ENCODE peak calls at places on chromosomes 5 and 9, in six cellular contexts. W is psoas muscle, H is SJSA1, F is stomach, Y is astrocyte, D is dorsolateral prefrontal cortex. V is an unnamed sample.

GRCh38 chr9:135687216-135687615 is 12.1 kb downstream of the SOHLH1 start:
- DNase-seq in H (no peak), D (no peak), W (no peak), Y (no peak), F (no peak), V (no peak)

GRCh38 chr5:34709861-34710673 is 53.9 kb downstream of the RAI14 start:
- DNase-seq in H (peak), D (no peak), Y (peak), F (no peak), W (no peak), V (no peak)

GRCh38 chr5:171505473-171506043 is 86.1 kb downstream of the FGF18 start:
- DNase-seq in F (no peak), Y (no peak), D (no peak), W (no peak), H (no peak), V (no peak)

GRCh38 chr5:56516441-56516840 is 283.3 kb upstream of the ANKRD55 start:
- DNase-seq in H (no peak), D (no peak), Y (no peak), W (no peak), F (no peak), V (no peak)

GRCh38 chr5:153623906-153624765 is 133.7 kb downstream of the GRIA1 start:
- DNase-seq in H (no peak), W (no peak), Y (peak), F (no peak), D (no peak), V (no peak)

GRCh38 chr9:111094433-111095421 is 56.5 kb upstream of the LPAR1 start:
- DNase-seq in W (no peak), F (no peak), Y (peak), H (peak), D (no peak), V (peak)

GRCh38 chr9:131001021-131001420 is 8.0 kb upstream of the LAMC3 start:
- DNase-seq in Y (no peak), W (no peak), F (no peak), H (no peak), D (no peak), V (no peak)

GRCh38 chr9:134540441-134541372 is 100.9 kb upstream of the COL5A1 start:
- DNase-seq in H (no peak), Y (no peak), F (no peak), W (peak), D (no peak), V (no peak)

GRCh38 chr9:135116371-135116770 is 28.9 kb downstream of the OLFM1 start:
- DNase-seq in W (no peak), F (no peak), D (no peak), Y (no peak), H (no peak), V (no peak)

GRCh38 chr9:105103776-105104175 is 140.7 kb upstream of the SLC44A1 start:
- DNase-seq in W (no peak), F (no peak), H (no peak), D (no peak), Y (peak), V (no peak)

GRCh38 chr9:125434986-125435775 is 173.6 kb downstream of the GAPVD1 start:
- DNase-seq in F (no peak), D (peak), W (no peak), H (no peak), Y (no peak), V (no peak)

GRCh38 chr5:149172709-149173505 is 31.6 kb downstream of the ABLIM3 start:
- DNase-seq in F (no peak), W (peak), Y (no peak), D (no peak), H (no peak), V (no peak)

GRCh38 chr5:99019812-99020697 is 91.2 kb upstream of the CHD1 start:
- DNase-seq in W (no peak), H (no peak), F (no peak), Y (peak), D (no peak), V (peak)

GRCh38 chr9:88322906-88323566 is 65.2 kb upstream of the SPIN1 start:
- DNase-seq in W (no peak), H (no peak), F (no peak), Y (peak), D (no peak), V (peak)

GRCh38 chr9:38682713-38683112 is 37.2 kb downstream of the FAM240B start:
- DNase-seq in F (no peak), Y (peak), D (no peak), W (no peak), H (peak), V (no peak)

GRCh38 chr9:14515564-14516198 is 177.6 kb downstream of the ZDHHC21 start:
- DNase-seq in H (no peak), W (peak), F (no peak), Y (peak), D (no peak), V (no peak)

GRCh38 chr5:60806591-60807243 is 37.4 kb downstream of the ELOVL7 start:
- DNase-seq in D (no peak), W (no peak), F (no peak), H (no peak), Y (no peak), V (no peak)

GRCh38 chr5:137252513-137252912 is 246.6 kb downstream of the SPOCK1 start:
- DNase-seq in H (no peak), D (no peak), F (no peak), W (no peak), Y (peak), V (no peak)

GRCh38 chr5:142957528-142957927 is 187.4 kb downstream of the ARHGAP26 start:
- DNase-seq in F (no peak), W (no peak), H (no peak), Y (no peak), D (no peak), V (no peak)

GRCh38 chr5:26805076-26805475 is 233.3 kb downstream of the CDH9 start:
- DNase-seq in H (no peak), W (no peak), F (no peak), D (no peak), Y (no peak), V (no peak)

GRCh38 chr9:112059145-112059979 is 115.7 kb downstream of the SUSD1 start:
- DNase-seq in D (no peak), Y (peak), F (no peak), H (peak), W (no peak), V (peak)

GRCh38 chr5:134551891-134552290 is 26.4 kb downstream of the JADE2 start:
- DNase-seq in Y (no peak), F (no peak), W (no peak), H (no peak), D (no peak), V (no peak)

GRCh38 chr9:95877984-95878383 is 2.5 kb downstream of the ERCC6L2 start:
- DNase-seq in D (no peak), F (no peak), H (no peak), W (no peak), Y (no peak), V (no peak)

GRCh38 chr9:95876595-95876994 is 1.1 kb downstream of the ERCC6L2 start:
- DNase-seq in Y (no peak), W (no peak), H (no peak), F (no peak), D (no peak), V (no peak)

GRCh38 chr9:95876138-95876444 is 600 bp downstream of the ERCC6L2 start:
- DNase-seq in D (no peak), F (no peak), W (no peak), Y (no peak), H (no peak), V (no peak)

GRCh38 chr9:95879591-95879990 is 4.1 kb downstream of the ERCC6L2 start:
- DNase-seq in Y (peak), D (no peak), H (no peak), F (no peak), W (no peak), V (no peak)

DNA sequence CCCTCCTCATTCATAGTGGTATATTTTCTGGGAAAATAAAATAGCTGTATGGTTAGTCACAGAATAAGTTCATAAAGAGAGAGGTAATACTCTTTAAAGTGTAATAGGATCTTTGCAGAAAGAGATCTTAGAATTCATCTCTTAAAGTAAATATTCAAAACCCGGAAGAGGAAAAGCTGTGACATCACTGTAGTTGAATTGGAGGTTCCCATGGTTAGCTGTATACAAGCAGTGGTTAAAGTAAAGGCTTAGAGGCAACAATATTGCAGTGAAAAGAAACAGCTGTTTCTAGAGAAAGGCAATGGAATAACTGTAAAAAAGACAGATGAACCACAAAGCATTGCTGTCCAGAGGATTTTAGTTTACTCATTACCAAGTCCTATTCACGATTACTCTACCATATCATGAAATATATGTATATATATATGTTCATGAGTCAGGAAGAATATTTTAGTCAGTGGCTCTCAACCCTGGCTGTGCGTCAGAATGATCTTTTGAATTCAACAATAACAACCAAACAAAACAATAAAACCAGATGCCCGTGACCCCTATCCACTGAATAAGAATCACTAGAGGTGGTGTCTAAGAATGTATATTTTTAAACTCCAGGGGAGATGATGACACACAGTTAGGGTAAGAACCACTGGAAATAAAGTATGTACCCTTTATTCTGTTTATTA is 4.7 kb downstream of the ERCC6L2 start:
- DNase-seq in D (no peak), H (no peak), W (no peak), F (no peak), Y (peak), V (no peak)
- H3K27ac ChIP-seq in D (no peak), H (peak), W (no peak), F (peak), Y (peak), V (no peak)

DNA sequence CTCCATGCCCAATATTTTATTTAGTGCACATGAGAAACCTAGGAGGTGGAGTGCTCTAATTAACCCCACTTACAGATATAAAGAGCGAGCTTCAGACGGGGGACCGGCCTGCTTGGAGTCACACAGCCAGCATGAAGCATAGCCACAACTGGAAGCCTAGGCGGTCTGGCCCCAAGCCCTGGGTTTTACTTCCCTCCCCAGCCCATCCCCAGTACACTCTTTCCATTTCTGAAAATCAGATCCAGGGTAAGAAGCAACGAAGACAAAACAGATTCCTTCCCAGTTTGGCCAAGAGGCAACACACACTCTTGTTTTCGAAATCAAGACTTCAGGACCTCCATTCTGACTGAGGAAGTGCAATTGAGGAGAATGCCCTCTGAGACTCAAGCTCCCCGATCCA is 27.1 kb downstream of the KCNMB1 start:
- DNase-seq in W (peak), D (no peak), H (no peak), Y (no peak), F (no peak), V (no peak)
- H3K27ac ChIP-seq in W (no peak), D (no peak), H (no peak), Y (no peak), F (peak), V (no peak)

GRCh38 chr9:133478851-133479711 is at the start of gene SLC2A6:
- DNase-seq in D (peak), F (peak), H (peak), W (peak), Y (peak), V (peak)
- H3K27ac ChIP-seq in D (peak), F (peak), H (peak), W (peak), Y (peak), V (peak)

DNA sequence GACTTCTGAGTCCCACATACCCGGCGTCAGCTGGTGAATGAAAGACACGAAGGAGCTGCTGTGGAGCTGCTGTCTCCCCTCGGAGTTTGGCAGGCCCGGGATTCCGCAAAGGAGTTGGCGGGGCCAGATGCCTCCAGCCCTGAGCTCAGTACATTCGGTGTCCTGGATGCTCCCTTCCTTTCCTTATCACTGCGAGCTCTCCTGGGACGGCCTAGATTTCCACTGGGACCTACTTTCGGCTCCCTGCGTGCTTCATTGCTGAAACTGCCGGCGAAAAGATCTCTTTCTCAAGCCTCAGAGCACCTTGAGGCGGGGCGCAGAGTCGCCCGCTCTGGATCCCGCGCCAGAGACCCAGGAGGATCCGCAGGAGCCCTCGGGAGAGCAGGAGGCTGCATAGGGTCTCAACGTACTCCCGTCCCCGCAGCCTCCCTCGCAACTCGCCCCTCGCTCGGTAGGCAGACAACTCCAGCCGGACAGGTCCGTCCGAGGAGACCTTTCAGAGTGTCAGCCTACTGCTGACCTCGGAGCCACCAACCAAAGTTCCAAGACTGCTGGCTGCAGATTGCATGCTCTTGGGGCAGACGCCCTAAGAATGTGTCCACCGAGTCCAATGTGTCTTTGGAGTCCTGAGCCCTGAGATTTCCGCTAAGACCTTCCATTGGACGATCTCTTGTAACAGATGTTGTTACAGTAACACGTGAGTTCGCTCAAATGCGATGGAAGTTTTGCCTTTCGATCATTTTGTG is 6.1 kb downstream of the ANXA2R start:
- DNase-seq in D (no peak), Y (peak), F (no peak), H (no peak), W (no peak), V (no peak)
- H3K27ac ChIP-seq in D (peak), Y (peak), F (peak), H (no peak), W (peak), V (no peak)

GRCh38 chr9:92964607-92964975 is 17.3 kb downstream of the FGD3 start:
- DNase-seq in W (no peak), H (no peak), D (no peak), Y (no peak), F (no peak), V (no peak)
- H3K27ac ChIP-seq in W (no peak), H (no peak), D (no peak), Y (no peak), F (peak), V (peak)

DNA sequence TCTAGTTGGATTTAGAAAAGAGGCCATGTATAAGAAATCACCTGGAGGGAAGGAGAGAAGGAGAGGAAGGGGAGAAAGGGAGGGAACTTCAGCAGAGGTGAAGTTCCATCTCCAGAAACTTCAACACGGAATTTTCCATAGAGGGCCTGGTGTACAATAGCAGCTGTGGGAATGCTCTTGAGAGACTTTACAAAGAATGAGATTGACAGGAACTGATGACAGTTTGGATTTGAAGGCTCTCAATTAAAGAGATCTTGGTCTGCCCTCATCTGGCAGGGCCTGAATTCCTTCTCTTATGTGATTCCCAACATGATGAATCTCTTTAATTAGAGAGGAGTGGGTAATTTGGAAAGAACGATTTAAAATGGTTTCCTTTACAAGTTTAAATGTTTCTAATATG is 143.5 kb downstream of the MLLT3 start:
- DNase-seq in D (no peak), F (no peak), Y (no peak), W (no peak), H (no peak), V (no peak)
- H3K27ac ChIP-seq in D (no peak), F (no peak), Y (no peak), W (no peak), H (no peak), V (no peak)

DNA sequence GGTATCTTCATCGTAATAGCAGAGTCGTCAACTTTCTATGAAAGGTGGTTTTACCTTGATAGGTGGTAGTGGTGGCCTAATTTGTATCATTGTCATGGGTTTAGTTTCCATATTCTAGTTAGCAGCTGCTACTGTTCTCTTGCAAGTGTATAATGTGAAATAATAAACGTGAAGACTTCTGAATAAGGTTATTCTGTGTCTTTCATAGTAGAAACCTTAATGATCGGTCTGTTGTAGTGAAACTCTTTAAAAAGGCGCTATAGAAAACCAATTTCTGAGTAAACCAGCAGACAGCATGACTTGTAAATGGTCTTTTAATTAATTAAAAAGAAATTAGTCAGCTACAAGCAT is 1.6 kb downstream of the SET start:
- DNase-seq in Y (no peak), F (no peak), W (no peak), H (no peak), D (no peak), V (no peak)
- H3K27ac ChIP-seq in Y (peak), F (peak), W (peak), H (peak), D (peak), V (no peak)

GRCh38 chr5:150239794-150240122 is 49.8 kb downstream of the CAMK2A start:
- DNase-seq in H (peak), W (no peak), Y (no peak), F (no peak), D (no peak), V (no peak)
- H3K27ac ChIP-seq in H (no peak), W (no peak), Y (no peak), F (no peak), D (no peak), V (no peak)

GRCh38 chr5:66596791-66597757 is 881 bp downstream of the MAST4 start:
- DNase-seq in F (peak), H (no peak), W (peak), D (peak), Y (peak), V (peak)
- H3K27ac ChIP-seq in F (peak), H (no peak), W (no peak), D (peak), Y (no peak), V (no peak)

V was measured in colonic mucosa.